ENCODE peak calls at places on chromosomes 16 and 17, in five cellular contexts. H is sigmoid colon; B is Peyer's patch; O is CD8-positive, alpha-beta T cell; M is GM06990. K is an unnamed sample.
A peak's percentile ranks its signal among the peaks of the same experiment; 100 is the strongest.

GRCh38 chr16:72978212-72978611 is 69.7 kb downstream of the ZFHX3 start:
- DNase-seq in B (no peak), M (no peak), H (no peak), O (no peak), K (no peak)

GRCh38 chr17:81608082-81608481 is 28.8 kb downstream of the NPLOC4 start:
- DNase-seq in B (no peak), M (no peak), H (no peak), O (no peak), K (no peak)

GRCh38 chr17:5672815-5673430 is 88.6 kb upstream of the NLRP1 start:
- DNase-seq in B (no peak), H (no peak), O (no peak), M (no peak), K (peak; percentile 45)

GRCh38 chr17:56497132-56497531 is 96.4 kb upstream of the NOG start:
- DNase-seq in B (no peak), O (no peak), H (no peak), M (no peak), K (no peak)

GRCh38 chr17:1229891-1230571 is 40.2 kb upstream of the BHLHA9 start:
- DNase-seq in B (peak; percentile 52), M (no peak), O (no peak), H (no peak), K (peak; percentile 54)

GRCh38 chr17:11948791-11949190 is 48.5 kb downstream of the ZNF18 start:
- DNase-seq in O (no peak), B (no peak), H (no peak), M (no peak), K (no peak)

GRCh38 chr16:82535262-82535661 is 91.5 kb upstream of the CDH13 start:
- DNase-seq in H (no peak), O (no peak), M (no peak), B (no peak), K (no peak)

GRCh38 chr17:39994448-39994847 is 13.8 kb downstream of the PSMD3 start:
- DNase-seq in O (no peak), H (no peak), B (no peak), M (no peak), K (no peak)

GRCh38 chr17:8825802-8826201 is 26.6 kb upstream of the MFSD6L start:
- DNase-seq in B (peak; percentile 15), O (no peak), H (peak; percentile 18), M (no peak), K (no peak)

GRCh38 chr17:45702666-45703266 is 81.4 kb upstream of the CRHR1 start:
- DNase-seq in B (no peak), M (no peak), O (no peak), H (no peak), K (no peak)

GRCh38 chr17:58334661-58335060 is 6.1 kb upstream of the TSPOAP1 start:
- DNase-seq in M (peak; percentile 48), O (no peak), B (no peak), H (peak; percentile 56), K (no peak)
- TF ChIP-seq CTCF in M (no peak), O (no peak), B (no peak), H (no peak), K (no peak)

GRCh38 chr17:38561416-38562214 is 44.1 kb downstream of the SRCIN1 start:
- DNase-seq in M (no peak), B (no peak), H (no peak), O (no peak), K (no peak)
- TF ChIP-seq CTCF in M (no peak), B (no peak), H (no peak), O (no peak), K (no peak)

GRCh38 chr17:41781404-41782110 is 5.0 kb downstream of the JUP start:
- DNase-seq in H (peak; percentile 65), M (no peak), O (no peak), B (no peak), K (no peak)
- TF ChIP-seq CTCF in H (no peak), M (no peak), O (no peak), B (no peak), K (no peak)

DNA sequence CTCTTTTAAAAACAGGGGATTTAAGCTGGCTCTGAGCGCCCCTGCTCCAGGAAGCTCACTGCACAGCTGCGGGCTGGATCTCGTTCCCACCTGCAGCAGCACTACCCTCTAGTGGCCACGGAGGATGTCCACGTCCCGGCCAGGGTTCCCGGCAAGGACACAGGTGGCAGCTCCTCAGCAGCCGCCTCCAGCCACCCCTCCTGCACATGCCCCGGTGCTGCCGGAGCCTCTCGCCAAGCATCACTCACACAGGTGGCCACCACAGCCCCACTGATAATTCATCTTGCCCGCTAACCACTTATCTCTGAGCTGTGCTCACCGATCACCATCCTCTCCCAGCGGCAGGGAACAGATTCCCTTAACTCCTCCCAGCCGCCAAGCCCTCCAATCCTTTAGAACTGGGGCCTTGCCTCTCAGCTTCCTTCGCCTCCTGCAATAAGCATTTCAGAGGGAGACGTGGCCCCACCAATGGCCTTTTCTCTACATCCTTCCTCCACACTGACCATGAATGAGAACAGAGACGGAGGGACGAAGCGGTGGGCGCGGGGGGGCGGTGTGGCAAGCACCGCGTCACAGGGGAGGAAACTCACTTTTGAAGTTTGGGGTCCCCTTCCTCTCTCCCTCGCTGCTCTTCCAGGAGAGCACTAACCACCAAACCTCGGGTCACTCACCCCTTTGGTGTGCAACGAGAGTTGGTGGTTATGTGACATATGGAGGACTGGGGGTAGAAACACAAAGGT is 222.1 kb downstream of the RBFOX3 start:
- DNase-seq in M (no peak), B (peak; percentile 57), O (no peak), H (no peak), K (peak; percentile 69)
- TF ChIP-seq CTCF in M (peak; percentile 68), B (no peak), O (no peak), H (no peak), K (peak; percentile 31)

GRCh38 chr16:13552062-13552959 is 367.6 kb upstream of the ERCC4 start:
- DNase-seq in O (no peak), M (no peak), H (no peak), B (no peak), K (no peak)
- TF ChIP-seq CTCF in O (no peak), M (no peak), H (no peak), B (no peak), K (no peak)

GRCh38 chr16:64455275-64455674 is 666.6 kb downstream of the CDH11 start:
- DNase-seq in O (no peak), H (no peak), M (no peak), B (no peak), K (no peak)
- TF ChIP-seq CTCF in O (no peak), H (no peak), M (no peak), B (no peak), K (no peak)

GRCh38 chr16:4376126-4376819 is 4.6 kb downstream of the VASN start:
- DNase-seq in O (no peak), B (peak; percentile 75), H (peak; percentile 97), M (no peak), K (no peak)

GRCh38 chr16:4376820-4377572 is 5.3 kb downstream of the VASN start:
- DNase-seq in B (no peak), O (no peak), M (no peak), H (no peak), K (no peak)

GRCh38 chr16:4377573-4378146 is 6.0 kb downstream of the VASN start:
- DNase-seq in B (no peak), O (no peak), H (no peak), M (no peak), K (no peak)

GRCh38 chr16:4379001-4379688 is 7.5 kb downstream of the VASN start:
- DNase-seq in H (no peak), M (no peak), O (no peak), B (no peak), K (no peak)

GRCh38 chr16:4378202-4378666 is 6.6 kb downstream of the VASN start:
- DNase-seq in H (no peak), M (no peak), O (no peak), B (no peak), K (no peak)
- TF ChIP-seq CTCF in H (no peak), M (no peak), O (no peak), B (no peak), K (no peak)

GRCh38 chr16:84689126-84689525 is 10.7 kb upstream of the USP10 start:
- DNase-seq in O (no peak), H (peak; percentile 44), B (no peak), M (no peak), K (no peak)

GRCh38 chr16:84690088-84690819 is 9.5 kb upstream of the USP10 start:
- DNase-seq in H (peak; percentile 14), M (no peak), O (no peak), B (no peak), K (no peak)

GRCh38 chr16:84685210-84685609 is 14.6 kb upstream of the USP10 start:
- DNase-seq in O (no peak), B (peak; percentile 17), H (peak; percentile 35), M (no peak), K (no peak)

GRCh38 chr16:84686702-84687298 is 13.0 kb upstream of the USP10 start:
- DNase-seq in H (peak; percentile 55), B (no peak), M (no peak), O (no peak), K (peak; percentile 6)

GRCh38 chr16:84687715-84688114 is 12.1 kb upstream of the USP10 start:
- DNase-seq in B (no peak), H (peak; percentile 13), O (no peak), M (peak; percentile 64), K (peak; percentile 56)
- TF ChIP-seq CTCF in B (no peak), H (no peak), O (no peak), M (no peak), K (no peak)

GRCh38 chr16:87951550-87952538 is 610 bp downstream of the BANP start:
- DNase-seq in O (no peak), M (peak; percentile 51), H (no peak), B (peak; percentile 61), K (no peak)
- TF ChIP-seq CTCF in O (no peak), M (peak; percentile 19), H (no peak), B (no peak), K (no peak)

GRCh38 chr16:47143677-47144558 is at the start of gene NETO2:
- DNase-seq in H (no peak), O (peak; percentile 38), B (peak; percentile 83), M (peak; percentile 82), K (peak; percentile 92)

GRCh38 chr16:47143329-47143676 is 442 bp downstream of the NETO2 start:
- DNase-seq in H (no peak), M (peak; percentile 90), O (peak; percentile 41), B (peak; percentile 81), K (peak; percentile 95)

GRCh38 chr16:47142469-47143328 is 1.0 kb downstream of the NETO2 start:
- DNase-seq in H (no peak), B (peak; percentile 52), O (no peak), M (peak; percentile 71), K (peak; percentile 77)

GRCh38 chr16:47140686-47141085 is 3.1 kb downstream of the NETO2 start:
- DNase-seq in H (no peak), M (no peak), B (no peak), O (no peak), K (no peak)

DNA sequence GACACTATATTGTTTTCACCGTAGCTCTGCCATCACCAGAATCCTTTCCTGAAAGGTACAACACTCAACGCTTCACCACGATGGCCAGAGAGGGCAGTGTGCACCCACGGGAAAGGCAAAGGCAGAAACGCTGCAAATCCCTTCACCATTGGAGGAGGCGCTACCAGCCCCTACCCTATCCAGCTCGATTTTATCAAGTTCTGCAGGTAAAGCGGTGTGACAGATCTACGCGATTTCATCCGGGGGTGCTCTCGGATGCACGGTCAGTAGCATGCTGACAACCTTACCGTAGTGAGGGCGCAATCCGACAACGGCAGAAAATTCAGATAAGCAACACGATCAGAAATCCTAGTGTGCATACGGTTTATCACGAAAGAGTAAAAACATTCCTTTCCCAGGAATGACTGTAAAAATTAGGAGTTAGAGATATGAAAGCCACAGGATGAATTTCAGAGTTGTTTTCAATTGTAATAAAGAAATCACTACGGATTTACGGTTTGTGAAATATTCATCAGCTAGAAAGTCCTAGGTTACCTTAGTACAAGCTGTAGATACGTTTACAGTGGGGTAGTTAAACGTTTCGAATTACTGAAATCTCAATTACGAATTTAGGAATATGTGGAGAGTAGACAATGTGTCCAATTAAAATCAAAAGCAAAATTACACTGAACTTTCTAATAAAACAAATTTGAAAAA is 1.8 kb downstream of the NETO2 start:
- DNase-seq in H (peak; percentile 81), O (peak; percentile 74), B (peak; percentile 95), M (peak; percentile 70), K (peak; percentile 85)
- TF ChIP-seq CTCF in H (peak; percentile 40), O (peak; percentile 85), B (peak; percentile 52), M (peak; percentile 97), K (peak; percentile 77)